ENCODE peak calls at places on chromosomes 1 and 21, in ten cellular contexts. Y, J, C, O, V, P, Z, U, M and X are unnamed samples.

GRCh38 chr1:169601096-169601881 is 15.0 kb upstream of the F5 start:
- DNase-seq in M (peak), P (no peak), V (peak), Y (peak), O (peak), J (no peak), U (peak), C (peak), Z (no peak), X (no peak)

GRCh38 chr21:18164933-18165332 is 79.7 kb upstream of the CHODL start:
- DNase-seq in V (no peak), Z (no peak), U (no peak), M (no peak), P (no peak), C (no peak), O (no peak), J (no peak), Y (peak), X (no peak)

GRCh38 chr1:226491093-226491850 is 57.3 kb upstream of the STUM start:
- DNase-seq in V (peak), O (no peak), U (no peak), C (no peak), M (no peak), J (no peak), Y (no peak), P (no peak), Z (no peak), X (no peak)

GRCh38 chr1:49630156-49630555 is 393.6 kb downstream of the AGBL4 start:
- DNase-seq in O (no peak), V (peak), M (no peak), Z (no peak), U (no peak), Y (peak), P (no peak), C (no peak), J (no peak), X (no peak)

GRCh38 chr1:25198731-25199231 is 33.5 kb downstream of the SYF2 start:
- DNase-seq in V (peak), C (no peak), Z (peak), P (no peak), U (peak), M (peak), Y (no peak), O (no peak), J (no peak), X (no peak)

GRCh38 chr1:166351676-166352075 is 184.9 kb upstream of the FAM78B start:
- DNase-seq in V (no peak), Y (no peak), P (no peak), J (no peak), M (no peak), U (no peak), Z (no peak), O (no peak), C (no peak), X (no peak)

GRCh38 chr1:14435368-14436023 is 163.0 kb upstream of the KAZN start:
- DNase-seq in M (no peak), Y (peak), U (no peak), O (no peak), Z (peak), P (no peak), V (peak), C (no peak), J (no peak), X (no peak)

GRCh38 chr1:79079770-79080169 is 73.2 kb upstream of the ADGRL4 start:
- DNase-seq in J (peak), U (peak), C (no peak), M (peak), P (no peak), V (no peak), Z (peak), Y (peak), O (peak), X (peak)

GRCh38 chr1:164728719-164729118 is 169.7 kb downstream of the PBX1 start:
- DNase-seq in M (peak), V (no peak), P (no peak), Z (no peak), C (no peak), Y (no peak), U (peak), J (no peak), O (peak), X (no peak)

GRCh38 chr1:18951818-18952391 is 4.6 kb downstream of the IFFO2 start:
- DNase-seq in Z (no peak), J (no peak), U (no peak), M (no peak), O (peak), C (peak), Y (no peak), V (no peak), P (no peak), X (no peak)

GRCh38 chr1:63592536-63593302 is 492 bp upstream of the PGM1 start:
- DNase-seq in J (no peak), P (peak), O (no peak), M (no peak), C (no peak), Z (no peak), Y (no peak), V (no peak), U (no peak), X (no peak)

GRCh38 chr1:8740034-8740449 is 77.4 kb downstream of the RERE start:
- DNase-seq in P (no peak), Z (no peak), O (peak), C (no peak), J (no peak), U (peak), Y (no peak), M (peak), V (no peak), X (peak)

GRCh38 chr1:230215049-230215448 is 148.0 kb downstream of the GALNT2 start:
- DNase-seq in O (peak), J (peak), U (peak), Y (peak), P (no peak), C (no peak), V (no peak), Z (peak), M (peak), X (no peak)

GRCh38 chr1:8423702-8424538 is 106.0 kb downstream of the SLC45A1 start:
- DNase-seq in Z (peak), Y (peak), M (peak), C (no peak), O (peak), V (peak), U (peak), P (no peak), J (peak), X (no peak)

DNA sequence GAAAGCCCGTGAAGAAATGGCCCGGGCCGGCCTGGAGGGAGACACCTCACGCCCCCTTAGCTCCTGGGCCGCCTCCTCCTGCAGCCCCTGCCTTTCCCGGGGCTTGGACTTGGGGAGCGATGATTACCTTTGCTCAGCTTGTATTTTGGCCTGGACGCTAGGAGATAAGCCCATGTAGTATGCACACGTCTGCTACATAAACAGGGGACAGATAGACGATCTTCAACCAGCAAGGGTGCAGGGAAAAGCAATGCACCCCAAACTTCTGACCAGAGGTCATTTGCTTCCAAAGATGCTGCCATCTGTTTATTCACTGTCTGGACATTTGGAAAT is 936 bp downstream of the TP73 start:
- DNase-seq in V (no peak), Z (no peak), U (no peak), O (no peak), J (no peak), M (no peak), P (no peak), C (no peak), Y (no peak), X (no peak)
- H3K4me3 ChIP-seq in V (no peak), Z (no peak), U (no peak), O (no peak), J (no peak), M (no peak), P (peak), C (no peak), Y (peak), X (no peak)

DNA sequence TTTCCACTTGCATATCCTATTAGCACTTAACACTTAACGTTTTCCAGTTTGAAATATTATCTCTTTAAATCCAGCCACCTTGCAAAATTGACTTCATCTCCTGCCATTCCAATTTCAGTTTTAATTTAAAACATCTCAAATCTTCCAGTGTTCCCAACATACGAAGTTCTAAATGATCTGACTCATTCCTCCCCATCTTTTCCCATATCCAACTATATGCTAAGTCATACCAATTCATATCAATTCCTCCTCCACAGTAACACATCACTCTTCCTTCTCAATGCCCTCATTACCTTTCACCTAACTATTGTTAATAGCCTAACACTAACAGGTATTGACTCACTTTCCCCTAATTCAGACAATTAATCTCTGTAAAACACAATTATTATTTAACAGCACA is 2.8 kb downstream of the PSMA5 start:
- DNase-seq in C (no peak), O (no peak), U (no peak), Y (no peak), Z (no peak), P (no peak), M (no peak), V (no peak), J (no peak), X (no peak)
- H3K4me3 ChIP-seq in C (no peak), O (no peak), U (no peak), Y (no peak), Z (no peak), P (no peak), M (no peak), V (no peak), J (no peak), X (no peak)

DNA sequence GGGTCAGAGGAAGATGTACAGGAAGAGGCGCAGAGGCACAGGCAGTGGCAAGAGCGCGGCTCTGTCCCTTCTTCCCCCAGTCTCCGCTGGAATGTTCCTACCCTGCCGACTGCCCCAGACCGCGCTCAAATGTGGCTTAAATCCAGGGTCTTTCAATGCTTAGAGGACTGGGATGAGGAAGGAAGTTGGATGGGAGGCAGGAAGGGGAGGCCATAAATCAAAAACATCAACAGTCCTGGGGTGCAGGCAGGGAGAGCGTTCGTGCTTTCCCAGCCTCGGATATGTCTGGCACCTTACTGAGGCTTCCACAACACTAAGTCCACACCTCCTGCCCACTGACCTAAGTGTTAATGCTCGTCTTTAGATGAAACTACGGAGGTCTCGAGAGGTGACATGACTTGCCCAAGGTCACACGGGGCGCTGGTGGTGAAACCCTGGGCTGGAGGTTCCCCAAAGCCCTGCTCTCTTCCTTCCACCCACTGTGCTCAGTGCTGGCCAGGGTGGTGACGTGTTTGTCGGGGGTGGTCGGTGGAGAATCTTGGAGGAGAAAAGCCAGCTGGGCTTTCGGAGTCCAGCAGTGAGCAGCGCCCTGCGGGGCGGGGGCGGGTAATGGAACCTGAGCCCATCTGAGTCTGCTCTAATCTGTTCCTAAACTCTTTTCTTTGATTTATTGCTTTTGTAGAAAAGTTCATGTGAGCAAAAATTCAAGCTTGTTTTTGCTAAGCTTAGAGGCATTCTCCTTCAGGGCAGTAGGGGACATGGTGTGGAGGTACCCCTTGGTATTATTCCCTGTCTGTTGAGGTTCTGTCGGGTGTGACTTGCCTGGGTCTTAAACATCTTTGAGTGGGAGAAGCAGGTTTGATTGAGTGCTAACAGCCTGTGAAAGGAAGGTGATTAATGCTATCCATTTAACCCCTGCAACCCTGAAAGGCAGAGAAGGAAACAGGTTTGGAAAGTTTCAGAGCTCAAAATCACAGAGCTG is 725 bp downstream of the CDA start:
- DNase-seq in P (no peak), Y (peak), V (no peak), J (peak), C (no peak), O (peak), Z (peak), M (peak), U (peak), X (peak)
- H3K4me3 ChIP-seq in P (no peak), Y (peak), V (no peak), J (peak), C (no peak), O (peak), Z (no peak), M (peak), U (no peak), X (peak)

GRCh38 chr1:183234660-183235476 is 48.8 kb downstream of the LAMC2 start:
- DNase-seq in C (no peak), P (peak), M (peak), Z (peak), O (peak), V (no peak), J (peak), Y (peak), U (peak), X (peak)
- H3K4me3 ChIP-seq in C (no peak), P (peak), M (peak), Z (no peak), O (peak), V (no peak), J (peak), Y (peak), U (peak), X (peak)

GRCh38 chr1:203462143-203462542 is 13.5 kb upstream of the PRELP start:
- DNase-seq in J (no peak), Y (no peak), V (no peak), U (no peak), C (no peak), Z (no peak), O (no peak), P (no peak), M (no peak), X (no peak)
- H3K4me3 ChIP-seq in J (no peak), Y (no peak), V (no peak), U (no peak), C (no peak), Z (no peak), O (no peak), P (no peak), M (no peak), X (no peak)